ENCODE peak calls at places on chromosomes 11 and 22, in nine cellular contexts. S is sigmoid colon; U is occipital lobe; I is RCC 7860; V is CD4-positive, alpha-beta T cell; Y is pancreas; Z is naive thymus-derived CD4-positive, alpha-beta T cell; L is AG08395; O is AG04450. Q is an unnamed sample.
A peak's percentile ranks its signal among the peaks of the same experiment; 100 is the strongest.

GRCh38 chr11:114057147-114057546 is 2.4 kb upstream of the ZBTB16 start:
- DNase-seq in V (no peak), L (no peak), S (peak; percentile 64), Y (peak; percentile 51), I (no peak), Z (no peak), O (no peak), U (no peak), Q (no peak)

GRCh38 chr11:64799925-64800632 is 2.9 kb downstream of the MAP4K2 start:
- DNase-seq in Y (no peak), U (no peak), I (no peak), V (no peak), Z (no peak), L (no peak), O (no peak), S (no peak), Q (no peak)

GRCh38 chr22:24187731-24188644 is 6.7 kb downstream of the SUSD2 start:
- DNase-seq in S (peak; percentile 59), U (no peak), O (no peak), L (no peak), V (no peak), I (no peak), Y (peak; percentile 18), Z (no peak), Q (no peak)

GRCh38 chr11:128783513-128783912 is 83.6 kb downstream of the KCNJ1 start:
- DNase-seq in I (no peak), O (no peak), V (no peak), U (no peak), L (no peak), Z (no peak), S (no peak), Y (no peak), Q (no peak)

GRCh38 chr22:32444068-32444467 is 20.2 kb downstream of the BPIFC start:
- DNase-seq in V (no peak), S (no peak), I (peak; percentile 5), O (no peak), Z (no peak), Y (no peak), U (no peak), L (no peak), Q (peak; percentile 30)

GRCh38 chr11:10443721-10444120 is 11.3 kb upstream of the AMPD3 start:
- DNase-seq in L (no peak), I (no peak), O (no peak), Z (no peak), U (no peak), V (no peak), S (no peak), Y (no peak), Q (no peak)

GRCh38 chr22:25083414-25084166 is 116.1 kb upstream of the CRYBB3 start:
- DNase-seq in O (no peak), Z (no peak), L (no peak), Y (peak; percentile 53), S (no peak), I (no peak), U (no peak), V (no peak), Q (no peak)

GRCh38 chr11:126317681-126318641 is 14.1 kb downstream of the DCPS start:
- DNase-seq in Y (no peak), S (peak; percentile 93), L (peak; percentile 75), U (peak; percentile 39), I (peak; percentile 61), V (no peak), Z (no peak), O (no peak), Q (peak; percentile 54)

GRCh38 chr22:44005524-44005923 is 18.6 kb upstream of the PARVB start:
- DNase-seq in L (no peak), I (no peak), U (no peak), S (peak; percentile 2), Y (no peak), V (no peak), O (no peak), Z (no peak), Q (no peak)

GRCh38 chr11:119504366-119504765 is 81.4 kb upstream of the THY1 start:
- DNase-seq in Z (no peak), V (no peak), Y (no peak), S (no peak), U (no peak), I (no peak), L (no peak), O (no peak), Q (no peak)

GRCh38 chr22:43928418-43929307 is 5.1 kb downstream of the PNPLA3 start:
- DNase-seq in Y (no peak), S (no peak), V (no peak), U (no peak), L (no peak), I (no peak), O (no peak), Z (no peak), Q (no peak)

GRCh38 chr22:32205974-32206773 is 1.3 kb upstream of the RFPL2 start:
- DNase-seq in S (no peak), Y (no peak), Z (no peak), V (no peak), L (no peak), U (no peak), I (no peak), O (no peak), Q (no peak)

GRCh38 chr11:1017269-1018005 is 19.1 kb downstream of the MUC6 start:
- DNase-seq in S (no peak), I (no peak), L (peak; percentile 18), Z (no peak), V (no peak), O (no peak), U (no peak), Y (no peak), Q (peak; percentile 26)

GRCh38 chr11:46886211-46886610 is 32.1 kb downstream of the LRP4 start:
- DNase-seq in Y (no peak), L (no peak), V (no peak), I (no peak), U (no peak), Z (no peak), S (no peak), O (no peak), Q (no peak)

GRCh38 chr11:35214792-35215193 is 75.8 kb downstream of the CD44 start:
- DNase-seq in I (peak; percentile 96), Y (no peak), S (no peak), U (no peak), O (peak; percentile 82), Z (no peak), V (no peak), L (peak; percentile 78), Q (peak; percentile 99)

GRCh38 chr11:21195995-21196394 is 526.6 kb downstream of the NELL1 start:
- DNase-seq in I (no peak), Z (no peak), V (no peak), S (no peak), Y (no peak), U (no peak), O (no peak), L (no peak), Q (no peak)

GRCh38 chr22:42419328-42419881 is 12.8 kb downstream of the NFAM1 start:
- DNase-seq in L (no peak), Y (no peak), U (no peak), Z (no peak), I (no peak), S (no peak), O (no peak), V (no peak), Q (no peak)

GRCh38 chr11:1298695-1299492 is 10.5 kb downstream of the TOLLIP start:
- DNase-seq in V (no peak), S (peak; percentile 93), L (peak; percentile 90), Y (peak; percentile 90), O (no peak), Z (no peak), I (no peak), U (peak; percentile 77), Q (peak; percentile 50)

GRCh38 chr11:121722431-121723256 is 269.9 kb upstream of the SORL1-AS1 start:
- DNase-seq in Z (no peak), S (peak; percentile 97), V (no peak), I (no peak), U (peak; percentile 89), O (peak; percentile 76), L (peak; percentile 78), Y (peak; percentile 66), Q (peak; percentile 58)

GRCh38 chr11:111845256-111846028 is 25.9 kb downstream of the ALG9 start:
- DNase-seq in Y (no peak), L (no peak), U (no peak), I (no peak), V (no peak), O (no peak), Z (no peak), S (no peak), Q (no peak)

GRCh38 chr11:121961228-121961860 is 154.7 kb downstream of the BLID start:
- DNase-seq in O (no peak), V (no peak), Y (no peak), Z (no peak), I (no peak), U (no peak), L (peak; percentile 32), S (no peak), Q (no peak)

GRCh38 chr11:83252941-83253340 is 33.2 kb downstream of the CCDC90B start:
- DNase-seq in I (no peak), V (no peak), Z (no peak), S (no peak), Y (no peak), U (no peak), L (no peak), O (no peak), Q (no peak)

GRCh38 chr11:63915961-63916836 is 765 bp downstream of the RCOR2 start:
- DNase-seq in O (no peak), Y (peak; percentile 67), U (no peak), V (no peak), S (no peak), Z (no peak), L (peak; percentile 63), I (no peak), Q (no peak)

GRCh38 chr22:21713428-21714058 is 22.1 kb downstream of the YPEL1 start:
- DNase-seq in U (no peak), S (no peak), L (no peak), I (no peak), Z (no peak), Y (no peak), O (no peak), V (no peak), Q (peak; percentile 10)

GRCh38 chr22:20117656-20118571 is 888 bp upstream of the TRMT2A start:
- DNase-seq in I (no peak), O (no peak), Y (peak; percentile 71), U (no peak), V (no peak), L (peak; percentile 31), Z (peak; percentile 72), S (no peak), Q (no peak)

GRCh38 chr11:69873166-69874077 is 54.2 kb upstream of the FGF3 start:
- DNase-seq in Z (no peak), O (no peak), U (no peak), L (no peak), V (no peak), S (peak; percentile 21), I (no peak), Y (no peak), Q (no peak)

GRCh38 chr11:34855021-34855753 is 61.0 kb downstream of the APIP start:
- DNase-seq in U (no peak), S (no peak), I (no peak), O (no peak), Z (no peak), V (no peak), Y (no peak), L (no peak), Q (no peak)

GRCh38 chr11:68969386-68969785 is 11.4 kb downstream of the MRGPRD start:
- DNase-seq in U (no peak), O (no peak), S (peak; percentile 32), Y (no peak), Z (no peak), V (no peak), L (no peak), I (no peak), Q (no peak)

GRCh38 chr22:19571207-19571795 is 47.1 kb upstream of the CLDN5 start:
- DNase-seq in Y (no peak), O (peak; percentile 24), L (no peak), I (no peak), S (no peak), U (no peak), V (no peak), Z (no peak), Q (no peak)

GRCh38 chr11:110797453-110797852 is 85.2 kb upstream of the ARHGAP20 start:
- DNase-seq in U (no peak), I (peak; percentile 42), Y (no peak), S (no peak), L (no peak), O (no peak), V (no peak), Z (no peak), Q (peak; percentile 1)